ENCODE peak calls at places on chromosomes 16 and 17, in five cellular contexts. One of them, this sample, is unnamed.

GRCh38 chr16:30095166-30096078 is 591 bp downstream of the YPEL3 start:
- DNase-seq in suprapubic skin: no peak
- DNase-seq in glutamatergic neuron: peak; percentile 59
- DNase-seq in fibroblast of lung: no peak
- DNase-seq in spleen: peak; percentile 87
- DNase-seq in this sample: no peak

GRCh38 chr17:82126479-82127314 is 28.7 kb upstream of the FASN start:
- DNase-seq in suprapubic skin: no peak
- DNase-seq in glutamatergic neuron: no peak
- DNase-seq in fibroblast of lung: no peak
- DNase-seq in spleen: no peak
- DNase-seq in this sample: no peak

GRCh38 chr16:57529324-57530103 is 6.9 kb downstream of the CCDC102A start:
- DNase-seq in suprapubic skin: no peak
- DNase-seq in glutamatergic neuron: no peak
- DNase-seq in fibroblast of lung: no peak
- DNase-seq in spleen: peak; percentile 78
- DNase-seq in this sample: no peak

GRCh38 chr16:13377143-13377542 is 475.7 kb downstream of the SHISA9 start:
- DNase-seq in suprapubic skin: no peak
- DNase-seq in glutamatergic neuron: no peak
- DNase-seq in fibroblast of lung: no peak
- DNase-seq in spleen: no peak
- DNase-seq in this sample: no peak

GRCh38 chr16:52963471-52963870 is 89.2 kb downstream of the CHD9NB start:
- DNase-seq in suprapubic skin: no peak
- DNase-seq in glutamatergic neuron: no peak
- DNase-seq in fibroblast of lung: no peak
- DNase-seq in spleen: no peak
- DNase-seq in this sample: no peak

GRCh38 chr17:50146927-50147640 is 3.4 kb downstream of the PPP1R9B start:
- DNase-seq in suprapubic skin: no peak
- DNase-seq in glutamatergic neuron: no peak
- DNase-seq in fibroblast of lung: no peak
- DNase-seq in spleen: no peak
- DNase-seq in this sample: no peak

GRCh38 chr16:48378836-48379235 is 6.4 kb downstream of the SIAH1 start:
- DNase-seq in suprapubic skin: no peak
- DNase-seq in glutamatergic neuron: no peak
- DNase-seq in fibroblast of lung: no peak
- DNase-seq in spleen: no peak
- DNase-seq in this sample: no peak

GRCh38 chr17:64281962-64282752 is 19.1 kb upstream of the TEX2 start:
- DNase-seq in suprapubic skin: peak; percentile 75
- DNase-seq in glutamatergic neuron: peak; percentile 56
- DNase-seq in fibroblast of lung: peak; percentile 72
- DNase-seq in spleen: peak; percentile 80
- DNase-seq in this sample: no peak

GRCh38 chr16:10993649-10994048 is 49.3 kb downstream of the CLEC16A start:
- DNase-seq in suprapubic skin: no peak
- DNase-seq in glutamatergic neuron: no peak
- DNase-seq in fibroblast of lung: no peak
- DNase-seq in spleen: no peak
- DNase-seq in this sample: no peak

GRCh38 chr16:58732545-58733247 is 1.4 kb downstream of the GOT2 start:
- DNase-seq in suprapubic skin: no peak
- DNase-seq in glutamatergic neuron: no peak
- DNase-seq in fibroblast of lung: peak; percentile 52
- DNase-seq in spleen: no peak
- DNase-seq in this sample: no peak

GRCh38 chr16:65294708-65295107 is 172.8 kb upstream of the CDH11 start:
- DNase-seq in suprapubic skin: no peak
- DNase-seq in glutamatergic neuron: no peak
- DNase-seq in fibroblast of lung: no peak
- DNase-seq in spleen: no peak
- DNase-seq in this sample: no peak

GRCh38 chr17:70869402-70870085 is 700.2 kb downstream of the KCNJ2 start:
- DNase-seq in suprapubic skin: no peak
- DNase-seq in glutamatergic neuron: no peak
- DNase-seq in fibroblast of lung: no peak
- DNase-seq in spleen: no peak
- DNase-seq in this sample: no peak

GRCh38 chr17:41437254-41437653 is 3.5 kb downstream of the KRT38 start:
- DNase-seq in suprapubic skin: no peak
- DNase-seq in glutamatergic neuron: no peak
- DNase-seq in fibroblast of lung: no peak
- DNase-seq in spleen: no peak
- DNase-seq in this sample: no peak

GRCh38 chr16:14579266-14579665 is 50.8 kb downstream of the PARN start:
- DNase-seq in suprapubic skin: no peak
- DNase-seq in glutamatergic neuron: no peak
- DNase-seq in fibroblast of lung: no peak
- DNase-seq in spleen: no peak
- DNase-seq in this sample: no peak

GRCh38 chr16:53836680-53837079 is 132.7 kb downstream of the FTO start:
- DNase-seq in suprapubic skin: no peak
- DNase-seq in glutamatergic neuron: no peak
- DNase-seq in fibroblast of lung: no peak
- DNase-seq in spleen: no peak
- DNase-seq in this sample: no peak

GRCh38 chr17:17567631-17568030 is 23.9 kb downstream of the PEMT start:
- DNase-seq in suprapubic skin: no peak
- DNase-seq in glutamatergic neuron: no peak
- DNase-seq in fibroblast of lung: peak; percentile 17
- DNase-seq in spleen: no peak
- DNase-seq in this sample: no peak

GRCh38 chr16:72961863-72962262 is 86.1 kb downstream of the ZFHX3 start:
- DNase-seq in suprapubic skin: no peak
- DNase-seq in glutamatergic neuron: no peak
- DNase-seq in fibroblast of lung: no peak
- DNase-seq in spleen: no peak
- DNase-seq in this sample: no peak

GRCh38 chr17:74519951-74520553 is 11.2 kb downstream of the CD300LB start:
- DNase-seq in suprapubic skin: no peak
- DNase-seq in glutamatergic neuron: no peak
- DNase-seq in fibroblast of lung: no peak
- DNase-seq in spleen: no peak
- DNase-seq in this sample: no peak

GRCh38 chr16:7025616-7026190 is 306.9 kb upstream of the RBFOX1 start:
- DNase-seq in suprapubic skin: peak; percentile 70
- DNase-seq in glutamatergic neuron: peak; percentile 85
- DNase-seq in fibroblast of lung: no peak
- DNase-seq in spleen: peak; percentile 78
- DNase-seq in this sample: peak; percentile 42

GRCh38 chr16:78437352-78437968 is 338.0 kb downstream of the WWOX start:
- DNase-seq in suprapubic skin: no peak
- DNase-seq in glutamatergic neuron: peak; percentile 60
- DNase-seq in fibroblast of lung: no peak
- DNase-seq in spleen: no peak
- DNase-seq in this sample: no peak

GRCh38 chr17:5077781-5078105 is 524 bp upstream of the ZFP3 start:
- DNase-seq in suprapubic skin: no peak
- DNase-seq in glutamatergic neuron: no peak
- DNase-seq in fibroblast of lung: no peak
- DNase-seq in spleen: no peak
- DNase-seq in this sample: no peak

GRCh38 chr17:5080591-5080990 is 2.3 kb downstream of the ZFP3 start:
- DNase-seq in suprapubic skin: no peak
- DNase-seq in glutamatergic neuron: no peak
- DNase-seq in fibroblast of lung: no peak
- DNase-seq in spleen: no peak
- DNase-seq in this sample: no peak

DNA sequence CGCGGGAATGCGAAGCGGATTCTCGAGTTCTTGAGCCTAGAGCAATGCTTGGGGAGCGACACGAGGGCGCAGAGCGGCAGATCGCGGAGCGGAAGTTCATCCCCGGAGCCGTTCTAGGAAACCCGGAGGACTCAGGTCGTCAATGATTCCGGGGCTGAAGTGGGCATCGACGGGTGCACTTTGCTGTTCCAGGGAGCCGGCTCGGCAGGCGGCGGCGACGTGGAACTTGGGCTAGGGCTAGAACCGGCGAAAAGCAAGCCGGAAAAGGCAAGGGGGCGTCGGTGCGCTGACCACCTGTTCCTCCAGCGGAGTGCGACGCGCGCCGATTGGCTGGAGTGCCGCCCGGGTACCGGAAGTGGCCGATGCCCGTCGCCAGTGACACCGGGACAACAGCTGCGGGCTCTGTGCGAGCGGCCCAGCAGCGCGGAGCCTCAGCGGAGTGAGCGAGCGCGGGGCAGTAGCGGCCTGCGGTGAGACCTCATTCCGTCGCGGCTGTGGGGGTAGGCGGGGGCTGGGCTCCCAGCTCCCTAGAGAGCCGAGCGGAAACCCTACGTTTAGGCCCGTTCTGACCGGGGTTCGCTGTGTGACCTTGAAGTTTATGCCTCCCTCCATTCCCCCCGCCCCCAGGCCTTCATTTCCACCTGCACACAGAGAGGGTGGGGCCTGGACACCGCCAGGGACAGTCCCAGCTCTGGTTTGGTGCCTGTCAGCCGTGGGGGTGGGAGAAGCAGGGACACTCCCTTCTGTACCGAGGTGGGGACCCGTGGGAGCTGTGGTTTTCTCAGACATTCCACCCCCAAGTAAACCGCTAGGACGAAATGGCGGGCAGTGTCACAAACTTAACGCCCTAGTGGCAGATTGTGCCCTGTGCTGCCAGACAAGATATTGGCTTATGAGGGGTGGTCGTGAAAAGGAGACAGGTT is at the start of gene ZFP3:
- DNase-seq in suprapubic skin: peak; percentile 91
- DNase-seq in glutamatergic neuron: peak; percentile 84
- DNase-seq in fibroblast of lung: peak; percentile 87
- DNase-seq in spleen: peak; percentile 97
- DNase-seq in this sample: peak; percentile 52
- TF ChIP-seq CTCF in suprapubic skin: no peak
- TF ChIP-seq CTCF in glutamatergic neuron: peak; percentile 13
- TF ChIP-seq CTCF in fibroblast of lung: no peak
- TF ChIP-seq CTCF in spleen: peak; percentile 52
- TF ChIP-seq CTCF in this sample: no peak

DNA sequence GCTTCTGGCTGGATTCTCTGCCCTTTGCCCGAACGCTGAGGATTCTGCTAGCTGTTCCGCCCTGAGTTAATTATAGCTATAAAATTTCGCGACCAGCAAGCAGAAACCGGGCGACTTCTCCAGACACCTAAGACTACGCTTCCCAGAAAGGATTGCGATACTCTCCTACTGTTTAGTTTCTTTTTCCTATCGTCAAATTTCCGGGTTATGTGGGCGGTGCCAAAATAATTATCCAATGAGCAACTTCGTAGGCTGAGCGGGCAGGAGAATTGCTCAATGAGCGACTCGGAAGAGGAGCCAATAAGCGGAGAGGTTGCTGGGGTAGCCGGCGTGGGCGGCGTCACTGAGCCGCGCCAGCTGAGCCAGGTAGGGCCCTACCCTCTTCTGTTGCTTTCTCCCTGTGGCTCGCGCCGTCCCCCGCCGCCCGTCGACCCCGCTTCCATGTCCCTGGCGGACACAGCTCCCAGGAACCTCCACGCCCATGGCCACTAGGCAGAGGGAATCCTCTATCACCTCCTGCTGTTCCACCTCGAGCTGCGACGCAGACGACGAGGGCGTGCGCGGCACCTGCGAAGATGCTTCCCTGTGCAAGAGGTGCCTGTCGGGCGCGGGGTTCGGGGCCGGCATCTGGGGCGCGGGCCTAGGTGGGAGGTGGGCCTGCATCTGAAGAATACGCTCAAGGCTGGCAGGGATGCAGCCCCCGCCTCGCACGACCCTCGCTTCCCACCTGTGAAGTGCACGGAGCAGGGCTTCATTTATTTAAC is at the start of gene LCMT1:
- DNase-seq in suprapubic skin: peak; percentile 94
- DNase-seq in glutamatergic neuron: peak; percentile 83
- DNase-seq in fibroblast of lung: peak; percentile 97
- DNase-seq in spleen: peak; percentile 97
- DNase-seq in this sample: peak; percentile 71
- TF ChIP-seq CTCF in suprapubic skin: no peak
- TF ChIP-seq CTCF in glutamatergic neuron: no peak
- TF ChIP-seq CTCF in fibroblast of lung: no peak
- TF ChIP-seq CTCF in spleen: no peak
- TF ChIP-seq CTCF in this sample: no peak

GRCh38 chr17:34025179-34025551 is 229.9 kb upstream of the CCL2 start:
- DNase-seq in suprapubic skin: no peak
- DNase-seq in glutamatergic neuron: no peak
- DNase-seq in fibroblast of lung: no peak
- DNase-seq in spleen: no peak
- DNase-seq in this sample: no peak
- TF ChIP-seq CTCF in suprapubic skin: no peak
- TF ChIP-seq CTCF in glutamatergic neuron: no peak
- TF ChIP-seq CTCF in fibroblast of lung: no peak
- TF ChIP-seq CTCF in spleen: no peak
- TF ChIP-seq CTCF in this sample: no peak

GRCh38 chr16:1390239-1390638 is 24.3 kb downstream of the UNKL start:
- DNase-seq in suprapubic skin: no peak
- DNase-seq in glutamatergic neuron: no peak
- DNase-seq in fibroblast of lung: no peak
- DNase-seq in spleen: no peak
- DNase-seq in this sample: no peak
- TF ChIP-seq CTCF in suprapubic skin: no peak
- TF ChIP-seq CTCF in glutamatergic neuron: no peak
- TF ChIP-seq CTCF in fibroblast of lung: no peak
- TF ChIP-seq CTCF in spleen: no peak
- TF ChIP-seq CTCF in this sample: no peak

GRCh38 chr17:55772086-55772485 is 21.2 kb downstream of the PCTP start:
- DNase-seq in suprapubic skin: no peak
- DNase-seq in glutamatergic neuron: no peak
- DNase-seq in fibroblast of lung: no peak
- DNase-seq in spleen: no peak
- DNase-seq in this sample: no peak
- TF ChIP-seq CTCF in suprapubic skin: no peak
- TF ChIP-seq CTCF in glutamatergic neuron: peak; percentile 14
- TF ChIP-seq CTCF in fibroblast of lung: no peak
- TF ChIP-seq CTCF in spleen: no peak
- TF ChIP-seq CTCF in this sample: no peak

GRCh38 chr17:75693500-75694481 is 26.7 kb downstream of the SAP30BP start:
- DNase-seq in suprapubic skin: peak; percentile 93
- DNase-seq in glutamatergic neuron: peak; percentile 30
- DNase-seq in fibroblast of lung: peak; percentile 94
- DNase-seq in spleen: peak; percentile 65
- DNase-seq in this sample: peak; percentile 38

GRCh38 chr17:75695830-75696271 is 25.4 kb upstream of the ITGB4 start:
- DNase-seq in suprapubic skin: peak; percentile 83
- DNase-seq in glutamatergic neuron: no peak
- DNase-seq in fibroblast of lung: no peak
- DNase-seq in spleen: no peak
- DNase-seq in this sample: no peak

GRCh38 chr17:75692976-75693375 is 25.8 kb downstream of the SAP30BP start:
- DNase-seq in suprapubic skin: no peak
- DNase-seq in glutamatergic neuron: no peak
- DNase-seq in fibroblast of lung: peak; percentile 32
- DNase-seq in spleen: peak; percentile 61
- DNase-seq in this sample: no peak

GRCh38 chr17:75695141-75695829 is 26.0 kb upstream of the ITGB4 start:
- DNase-seq in suprapubic skin: no peak
- DNase-seq in glutamatergic neuron: no peak
- DNase-seq in fibroblast of lung: peak; percentile 79
- DNase-seq in spleen: no peak
- DNase-seq in this sample: no peak

GRCh38 chr17:75694536-75694935 is 26.7 kb upstream of the ITGB4 start:
- DNase-seq in suprapubic skin: no peak
- DNase-seq in glutamatergic neuron: no peak
- DNase-seq in fibroblast of lung: no peak
- DNase-seq in spleen: peak; percentile 31
- DNase-seq in this sample: no peak
- TF ChIP-seq CTCF in suprapubic skin: no peak
- TF ChIP-seq CTCF in glutamatergic neuron: no peak
- TF ChIP-seq CTCF in fibroblast of lung: no peak
- TF ChIP-seq CTCF in spleen: no peak
- TF ChIP-seq CTCF in this sample: no peak

GRCh38 chr16:85564277-85565051 is 48.7 kb upstream of the GSE1 start:
- DNase-seq in suprapubic skin: no peak
- DNase-seq in glutamatergic neuron: no peak
- DNase-seq in fibroblast of lung: no peak
- DNase-seq in spleen: no peak
- DNase-seq in this sample: no peak
- TF ChIP-seq CTCF in suprapubic skin: no peak
- TF ChIP-seq CTCF in glutamatergic neuron: peak; percentile 57
- TF ChIP-seq CTCF in fibroblast of lung: peak; percentile 60
- TF ChIP-seq CTCF in spleen: no peak
- TF ChIP-seq CTCF in this sample: no peak

This sample was measured in omental fat pad.